ENCODE peak calls at places on chromosomes 3 and 15, in six cellular contexts. H, K, G, W, S and F are unnamed samples. For H3K4me1, the result is how much of the 10 kb centered on the place peaks cover.

GRCh38 chr15:75669879-75670212 is 22.1 kb downstream of the SNX33 start:
- DNase-seq in H (no peak), K (no peak), G (no peak), W (no peak), S (no peak), F (no peak)

GRCh38 chr3:143668924-143669790 is 179.1 kb downstream of the SLC9A9 start:
- DNase-seq in H (no peak), K (no peak), G (no peak), W (no peak), S (no peak), F (no peak)

GRCh38 chr3:56917337-56917697 is 115.6 kb upstream of the ARHGEF3 start:
- DNase-seq in H (no peak), K (no peak), G (no peak), W (no peak), S (no peak), F (no peak)

GRCh38 chr15:69066646-69066995 is 52.1 kb downstream of the NOX5 start:
- DNase-seq in H (no peak), K (no peak), G (no peak), W (no peak), S (no peak), F (no peak)

GRCh38 chr3:150351398-150351797 is 56.7 kb upstream of the TSC22D2 start:
- DNase-seq in H (no peak), K (no peak), G (no peak), W (no peak), S (no peak), F (no peak)

GRCh38 chr15:100711479-100712130 is 109.2 kb downstream of the ASB7 start:
- DNase-seq in H (no peak), K (no peak), G (no peak), W (no peak), S (no peak), F (no peak)

GRCh38 chr3:196941846-196942225 is 492 bp downstream of the NCBP2 start:
- DNase-seq in H (peak), K (peak), G (no peak), W (peak), S (no peak), F (no peak)

GRCh38 chr15:83837946-83838571 is 184.1 kb downstream of the ADAMTSL3 start:
- DNase-seq in H (peak), K (peak), G (peak), W (no peak), S (peak), F (peak)

GRCh38 chr15:64046347-64047153 is at the start of gene DAPK2:
- DNase-seq in H (peak), K (peak), G (peak), W (peak), S (peak), F (peak)

GRCh38 chr3:27675287-27675686 is 46.8 kb downstream of the EOMES start:
- DNase-seq in H (no peak), K (no peak), G (no peak), W (no peak), S (no peak), F (peak)

GRCh38 chr3:71779674-71780377 is 5.1 kb downstream of the PROK2 start:
- DNase-seq in H (no peak), K (no peak), G (no peak), W (no peak), S (no peak), F (no peak)

GRCh38 chr15:87731630-87732029 is 524.9 kb downstream of the NTRK3 start:
- DNase-seq in H (no peak), K (peak), G (no peak), W (no peak), S (no peak), F (no peak)

GRCh38 chr15:92277776-92278175 is 115.9 kb upstream of the ST8SIA2 start:
- DNase-seq in H (peak), K (peak), G (no peak), W (no peak), S (no peak), F (peak)

GRCh38 chr15:38069001-38069400 is 134.6 kb downstream of the TMCO5A start:
- DNase-seq in H (peak), K (peak), G (no peak), W (no peak), S (no peak), F (peak)

GRCh38 chr3:165820685-165821123 is 16.5 kb downstream of the BCHE start:
- DNase-seq in H (no peak), K (no peak), G (no peak), W (no peak), S (no peak), F (no peak)

GRCh38 chr3:196611761-196612483 is 27.6 kb upstream of the NRROS start:
- DNase-seq in H (no peak), K (no peak), G (no peak), W (no peak), S (no peak), F (no peak)

GRCh38 chr15:76169792-76170425 is 110.1 kb downstream of the TMEM266 start:
- DNase-seq in H (no peak), K (no peak), G (no peak), W (no peak), S (no peak), F (no peak)

GRCh38 chr15:63079938-63080626 is 37.5 kb downstream of the TPM1 start:
- DNase-seq in H (no peak), K (peak), G (no peak), W (no peak), S (no peak), F (no peak)

GRCh38 chr3:54374214-54374855 is 252.0 kb downstream of the CACNA2D3 start:
- DNase-seq in H (peak), K (peak), G (no peak), W (no peak), S (peak), F (no peak)

GRCh38 chr3:155332668-155333160 is 39.2 kb upstream of the STRIT1 start:
- DNase-seq in H (no peak), K (no peak), G (no peak), W (no peak), S (no peak), F (no peak)

GRCh38 chr3:187878776-187879524 is 133.7 kb upstream of the BCL6 start:
- DNase-seq in H (no peak), K (no peak), G (no peak), W (no peak), S (no peak), F (peak)

GRCh38 chr15:57419335-57419734 is 43.0 kb downstream of the CGNL1 start:
- DNase-seq in H (no peak), K (no peak), G (no peak), W (no peak), S (no peak), F (no peak)

GRCh38 chr3:73580343-73580742 is 44.4 kb downstream of the PDZRN3 start:
- DNase-seq in H (peak), K (peak), G (no peak), W (no peak), S (no peak), F (no peak)

GRCh38 chr15:48573780-48574179 is 71.7 kb downstream of the FBN1 start:
- DNase-seq in H (no peak), K (no peak), G (no peak), W (no peak), S (no peak), F (no peak)

GRCh38 chr15:33608714-33609113 is 297.9 kb downstream of the RYR3 start:
- DNase-seq in H (no peak), K (peak), G (no peak), W (no peak), S (no peak), F (peak)

GRCh38 chr3:37480003-37480402 is 305.6 kb upstream of the LRRFIP2 start:
- DNase-seq in H (no peak), K (no peak), G (no peak), W (no peak), S (no peak), F (no peak)

GRCh38 chr15:40046721-40047412 is 7.9 kb upstream of the SRP14 start:
- DNase-seq in H (no peak), K (no peak), G (no peak), W (no peak), S (no peak), F (no peak)

GRCh38 chr3:98786364-98786930 is 23.3 kb downstream of the ST3GAL6 start:
- DNase-seq in H (no peak), K (no peak), G (no peak), W (no peak), S (no peak), F (no peak)

GRCh38 chr15:91549581-91549980 is 303.9 kb upstream of the SLCO3A1 start:
- DNase-seq in H (no peak), K (no peak), G (no peak), W (no peak), S (no peak), F (no peak)

GRCh38 chr3:182000454-182000853 is 288.7 kb downstream of the SOX2 start:
- DNase-seq in H (no peak), K (no peak), G (no peak), W (no peak), S (no peak), F (no peak)

GRCh38 chr15:34644851-34645250 is 61.4 kb upstream of the GOLGA8B start:
- DNase-seq in H (no peak), K (no peak), G (no peak), W (no peak), S (no peak), F (no peak)

GRCh38 chr3:186717039-186717457 is at the start of gene KNG1:
- DNase-seq in H (no peak), K (peak), G (no peak), W (no peak), S (no peak), F (no peak)

GRCh38 chr15:50879016-50879415 is 29.5 kb upstream of the AP4E1 start:
- DNase-seq in H (no peak), K (no peak), G (no peak), W (no peak), S (no peak), F (no peak)

GRCh38 chr3:28606283-28606682 is 257.7 kb upstream of the AZI2 start:
- DNase-seq in H (no peak), K (no peak), G (no peak), W (no peak), S (no peak), F (no peak)

GRCh38 chr3:52892290-52892624 is 5.1 kb downstream of the STIMATE start:
- DNase-seq in H (peak), K (no peak), G (no peak), W (no peak), S (no peak), F (no peak)

GRCh38 chr3:36993326-36994283 is at the start of gene MLH1:
- DNase-seq in H (peak), K (peak), G (peak), W (peak), S (peak), F (peak)

GRCh38 chr15:76336254-76337046 is at the start of gene ISL2:
- DNase-seq in H (peak), K (peak), G (peak), W (no peak), S (peak), F (peak)

GRCh38 chr15:78049691-78050440 is 27.6 kb downstream of the TBC1D2B start:
- DNase-seq in H (peak), K (peak), G (no peak), W (no peak), S (no peak), F (no peak)

GRCh38 chr3:100245932-100246331 is 14.9 kb upstream of the TBC1D23 start:
- DNase-seq in H (no peak), K (no peak), G (no peak), W (no peak), S (no peak), F (no peak)

GRCh38 chr3:85193565-85193964 is 234.8 kb downstream of the CADM2 start:
- DNase-seq in H (no peak), K (no peak), G (no peak), W (no peak), S (no peak), F (no peak)
- H3K4me3 ChIP-seq in H (no peak), K (no peak), G (no peak), W (no peak), S (no peak), F (no peak)

DNA sequence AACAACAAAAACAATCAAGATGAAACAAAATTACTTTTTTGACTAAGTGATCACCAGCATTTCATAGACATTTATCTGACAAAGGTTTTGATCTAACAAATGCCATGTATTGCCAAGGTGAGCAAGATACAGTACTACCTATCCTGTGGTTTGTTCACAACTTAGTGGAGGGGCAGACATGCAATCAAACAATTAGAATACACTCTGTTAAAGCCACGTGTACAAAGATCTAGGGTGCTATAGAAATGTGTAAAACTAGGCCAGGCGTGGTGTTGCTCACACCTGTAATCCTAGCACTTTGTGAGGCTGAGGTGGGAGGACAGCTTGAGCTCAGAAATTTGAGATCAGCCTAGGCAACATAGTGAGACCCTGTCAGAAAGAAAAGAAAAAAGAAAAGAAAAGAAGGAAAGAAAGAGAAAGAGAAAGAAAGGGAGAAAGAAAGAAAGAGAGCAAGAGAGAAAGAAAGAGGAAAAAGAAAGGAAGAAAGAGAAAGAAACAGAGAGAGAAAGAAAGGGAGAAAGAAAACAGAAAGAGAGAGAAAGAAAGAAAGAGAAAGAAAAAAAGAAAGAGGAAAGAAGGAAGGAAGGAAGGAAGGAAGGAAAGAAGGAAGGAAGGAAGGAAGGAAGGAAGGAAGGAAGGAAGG is 1.4 kb upstream of the TRIM69 start:
- DNase-seq in H (no peak), K (no peak), G (no peak), W (no peak), S (no peak), F (no peak)
- H3K27ac ChIP-seq in H (no peak), K (peak), G (peak), W (peak), S (no peak), F (no peak)

GRCh38 chr15:99310745-99311144 is 59.5 kb downstream of the LRRC28 start:
- DNase-seq in H (no peak), K (no peak), G (no peak), W (no peak), S (no peak), F (no peak)

GRCh38 chr15:99306694-99307338 is 55.5 kb downstream of the LRRC28 start:
- DNase-seq in H (peak), K (peak), G (no peak), W (no peak), S (peak), F (peak)

GRCh38 chr15:99303881-99304280 is 52.6 kb downstream of the LRRC28 start:
- DNase-seq in H (no peak), K (no peak), G (no peak), W (no peak), S (no peak), F (no peak)

GRCh38 chr15:99305761-99306505 is 54.7 kb downstream of the LRRC28 start:
- DNase-seq in H (peak), K (peak), G (peak), W (peak), S (peak), F (peak)

GRCh38 chr15:99307735-99308134 is 56.5 kb downstream of the LRRC28 start:
- DNase-seq in H (no peak), K (no peak), G (no peak), W (no peak), S (no peak), F (no peak)
- H3K4me1 ChIP-seq in H (under half), K (under half), G (under half), W (under half), S (under half), F (under half)

GRCh38 chr3:184176377-184177330 is 2.0 kb downstream of the AP2M1 start:
- DNase-seq in H (peak), K (peak), G (no peak), W (peak), S (peak), F (peak)

GRCh38 chr3:184178522-184179138 is 4.0 kb downstream of the AP2M1 start:
- DNase-seq in H (no peak), K (no peak), G (no peak), W (no peak), S (no peak), F (no peak)

GRCh38 chr3:184177331-184177731 is 2.7 kb downstream of the AP2M1 start:
- DNase-seq in H (no peak), K (peak), G (no peak), W (no peak), S (peak), F (no peak)

GRCh38 chr3:184175981-184176376 is 1.3 kb downstream of the AP2M1 start:
- DNase-seq in H (no peak), K (no peak), G (no peak), W (no peak), S (no peak), F (no peak)

GRCh38 chr3:184177767-184178306 is 3.2 kb downstream of the AP2M1 start:
- DNase-seq in H (no peak), K (no peak), G (no peak), W (no peak), S (no peak), F (no peak)
- H3K4me3 ChIP-seq in H (no peak), K (no peak), G (no peak), W (peak), S (no peak), F (no peak)

GRCh38 chr15:96165775-96166174 is 164.7 kb upstream of the NR2F2 start:
- DNase-seq in H (no peak), K (no peak), G (no peak), W (no peak), S (no peak), F (no peak)

GRCh38 chr15:96160269-96160668 is 170.2 kb upstream of the NR2F2 start:
- DNase-seq in H (peak), K (peak), G (no peak), W (peak), S (no peak), F (peak)

GRCh38 chr15:96162322-96162721 is 168.2 kb upstream of the NR2F2 start:
- DNase-seq in H (peak), K (peak), G (peak), W (no peak), S (no peak), F (no peak)

GRCh38 chr15:96158938-96159337 is 171.6 kb upstream of the NR2F2 start:
- DNase-seq in H (peak), K (no peak), G (no peak), W (no peak), S (no peak), F (no peak)

DNA sequence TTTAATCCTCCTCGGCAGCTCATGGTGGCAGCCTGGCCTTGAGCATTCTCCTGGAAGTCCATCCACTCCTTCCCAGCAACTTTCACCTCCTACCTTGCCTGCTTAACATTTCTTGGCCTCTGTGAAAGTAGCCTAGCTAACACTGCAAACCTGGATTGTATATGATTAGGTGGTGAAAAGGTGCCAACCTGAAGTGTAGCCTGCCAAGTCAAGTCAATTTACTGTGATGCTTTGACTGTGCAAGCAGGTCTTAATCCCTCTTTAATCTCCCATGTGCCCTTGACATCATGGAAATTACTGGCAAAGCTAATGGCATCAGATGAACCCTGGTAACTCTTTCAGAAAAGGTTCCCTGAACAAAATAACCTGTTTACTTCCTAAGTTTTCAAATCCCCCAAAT is 169.7 kb upstream of the NR2F2 start:
- DNase-seq in H (peak), K (no peak), G (no peak), W (no peak), S (no peak), F (no peak)
- H3K27ac ChIP-seq in H (no peak), K (no peak), G (peak), W (peak), S (no peak), F (peak)

GRCh38 chr3:133444071-133444774 is 44.4 kb downstream of the BFSP2 start:
- DNase-seq in H (peak), K (peak), G (no peak), W (no peak), S (no peak), F (no peak)
- H3K4me1 ChIP-seq in H (under half), K (under half), G (under half), W (under half), S (under half), F (under half)